ENCODE peak calls at places on chromosomes 2 and 18, in nine cellular contexts. K is tibial artery, J is HFF-Myc, B is Kasumi-1, U is activated gamma-delta T cell treated with Interleukin-2 at 50 U/mL for 16 hours, Z is right atrium auricular region, G is AML-193, V is NCI-H510A treated with DMSO at 0.1 percent for 48 hours, A is caudate nucleus. H is an unnamed sample.

GRCh38 chr2:179715196-179715595 is 146.2 kb downstream of the ZNF385B start:
- DNase-seq in K (no peak), J (no peak), B (no peak), U (no peak), Z (no peak), G (no peak), V (no peak), A (no peak), H (no peak)

GRCh38 chr2:197890160-197890559 is 85.8 kb downstream of the PLCL1 start:
- DNase-seq in K (no peak), J (no peak), B (no peak), U (no peak), Z (no peak), G (no peak), V (peak; percentile 12), A (no peak), H (no peak)

GRCh38 chr2:238494573-238494961 is 67.8 kb downstream of the ASB1 start:
- DNase-seq in K (no peak), J (no peak), B (no peak), U (no peak), Z (no peak), G (no peak), V (no peak), A (no peak), H (no peak)

GRCh38 chr18:13532406-13533075 is 193.8 kb downstream of the FAM210A start:
- DNase-seq in K (no peak), J (no peak), B (no peak), U (no peak), Z (peak; percentile 56), G (no peak), V (no peak), A (no peak), H (no peak)

GRCh38 chr18:32093523-32093922 is 1.8 kb downstream of the RNF138 start:
- DNase-seq in K (no peak), J (no peak), B (no peak), U (no peak), Z (no peak), G (no peak), V (no peak), A (no peak), H (no peak)

GRCh38 chr18:56815926-56816325 is 164.8 kb downstream of the WDR7 start:
- DNase-seq in K (no peak), J (no peak), B (no peak), U (no peak), Z (no peak), G (no peak), V (no peak), A (no peak), H (no peak)

GRCh38 chr2:236040600-236041328 is 127.4 kb downstream of the GBX2 start:
- DNase-seq in K (no peak), J (no peak), B (no peak), U (no peak), Z (no peak), G (no peak), V (no peak), A (no peak), H (no peak)

GRCh38 chr2:169069341-169069740 is at the start of gene DHRS9:
- DNase-seq in K (no peak), J (no peak), B (peak; percentile 92), U (no peak), Z (no peak), G (peak; percentile 94), V (no peak), A (no peak), H (no peak)

GRCh38 chr18:22731398-22731797 is 201.7 kb upstream of the RBBP8 start:
- DNase-seq in K (no peak), J (no peak), B (no peak), U (no peak), Z (no peak), G (no peak), V (no peak), A (no peak), H (no peak)

GRCh38 chr2:56687169-56687568 is 503.4 kb downstream of the CCDC85A start:
- DNase-seq in K (no peak), J (no peak), B (no peak), U (no peak), Z (no peak), G (no peak), V (no peak), A (no peak), H (no peak)

H was measured in DMS 273 treated with DMSO at 0.1 percent for 48 hours.